ENCODE peak calls at places on chromosomes 2 and 18, in five cellular contexts. E is endothelial cell; D is cardiac fibroblast; H is choroid plexus epithelial cell; N is stimulated activated naive CD4-positive, alpha-beta T cell. X is an unnamed sample.

GRCh38 chr2:155026646-155027045 is 328.2 kb downstream of the KCNJ3 start:
- DNase-seq in E (no peak), D (no peak), H (no peak), N (no peak), X (no peak)

GRCh38 chr2:234955971-234956509 is 4.2 kb downstream of the SH3BP4 start:
- DNase-seq in E (no peak), D (no peak), H (no peak), N (no peak), X (no peak)

GRCh38 chr2:134917958-134918517 is 584 bp upstream of the CCNT2 start:
- DNase-seq in E (peak), D (no peak), H (no peak), N (peak), X (peak)

GRCh38 chr18:43587538-43588153 is 310.4 kb upstream of the SYT4 start:
- DNase-seq in E (no peak), D (peak), H (peak), N (no peak), X (peak)

GRCh38 chr2:237904806-237905599 is 45.6 kb downstream of the RAMP1 start:
- DNase-seq in E (no peak), D (peak), H (peak), N (no peak), X (peak)

GRCh38 chr2:127219716-127220090 is 396 bp downstream of the CYP27C1 start:
- DNase-seq in E (peak), D (no peak), H (peak), N (no peak), X (no peak)

GRCh38 chr2:72973566-72974435 is 56.5 kb downstream of the EMX1 start:
- DNase-seq in E (peak), D (peak), H (peak), N (peak), X (peak)

GRCh38 chr2:233404227-233404626 is 49.9 kb downstream of the DGKD start:
- DNase-seq in E (peak), D (peak), H (peak), N (peak), X (no peak)

GRCh38 chr18:27211569-27211968 is 26.5 kb upstream of the CHST9 start:
- DNase-seq in E (no peak), D (no peak), H (no peak), N (no peak), X (no peak)

GRCh38 chr2:238202326-238203103 is 980 bp downstream of the ILKAP start:
- DNase-seq in E (no peak), D (peak), H (peak), N (no peak), X (peak)

X was measured in stromal cell of bone marrow.